ENCODE peak calls at places on chromosomes 1 and 21, in four cellular contexts. R, M, H and Y are unnamed samples.

GRCh38 chr1:206445861-206446495 is 24.3 kb upstream of the IKBKE start:
- DNase-seq in R (no peak), M (no peak), H (no peak), Y (no peak)

GRCh38 chr1:228150458-228151169 is 884 bp downstream of the GJC2 start:
- DNase-seq in R (no peak), M (no peak), H (peak), Y (no peak)

GRCh38 chr1:54290443-54291184 is 90.6 kb downstream of the MRPL37 start:
- DNase-seq in R (no peak), M (peak), H (no peak), Y (no peak)

GRCh38 chr1:53585565-53585964 is 126.4 kb downstream of the DMRTB1 start:
- DNase-seq in R (no peak), M (peak), H (peak), Y (no peak)

GRCh38 chr1:8094481-8095241 is 68.6 kb upstream of the ERRFI1 start:
- DNase-seq in R (no peak), M (no peak), H (no peak), Y (no peak)

GRCh38 chr1:24070821-24071393 is 41.0 kb downstream of the MYOM3 start:
- DNase-seq in R (peak), M (peak), H (peak), Y (peak)

GRCh38 chr1:23282967-23283366 is 61.1 kb downstream of the HNRNPR start:
- DNase-seq in R (no peak), M (no peak), H (no peak), Y (no peak)

GRCh38 chr1:226736908-226737818 is 1.9 kb downstream of the ITPKB start:
- DNase-seq in R (no peak), M (peak), H (peak), Y (peak)

GRCh38 chr1:221327954-221328353 is 413.9 kb downstream of the DUSP10 start:
- DNase-seq in R (no peak), M (no peak), H (no peak), Y (no peak)

GRCh38 chr1:168469690-168470089 is 74.1 kb downstream of the XCL2 start:
- DNase-seq in R (no peak), M (peak), H (peak), Y (no peak)

GRCh38 chr1:95259245-95259644 is 25.2 kb downstream of the RWDD3 start:
- DNase-seq in R (no peak), M (no peak), H (no peak), Y (no peak)

GRCh38 chr1:203996126-203996525 is 76.8 kb upstream of the SOX13 start:
- DNase-seq in R (no peak), M (no peak), H (peak), Y (no peak)

GRCh38 chr1:50774759-50775351 is 185.2 kb downstream of the FAF1 start:
- DNase-seq in R (no peak), M (no peak), H (no peak), Y (no peak)

GRCh38 chr21:26686278-26686677 is 113.2 kb upstream of the CYYR1 start:
- DNase-seq in R (no peak), M (no peak), H (no peak), Y (no peak)

GRCh38 chr1:36322786-36323635 is 434 bp downstream of the EVA1B start:
- DNase-seq in R (no peak), M (peak), H (peak), Y (no peak)

GRCh38 chr1:76948846-76949245 is 81.6 kb downstream of the ST6GALNAC5 start:
- DNase-seq in R (no peak), M (no peak), H (no peak), Y (no peak)

GRCh38 chr1:50271968-50272578 is 151.2 kb downstream of the DMRTA2 start:
- DNase-seq in R (no peak), M (peak), H (no peak), Y (no peak)

GRCh38 chr21:45419162-45419561 is 14.2 kb downstream of the COL18A1 start:
- DNase-seq in R (no peak), M (no peak), H (peak), Y (peak)

GRCh38 chr1:248807067-248807737 is 18.5 kb downstream of the SH3BP5L start:
- DNase-seq in R (no peak), M (peak), H (no peak), Y (peak)

GRCh38 chr1:6600410-6601048 is 2.1 kb downstream of the KLHL21 start:
- DNase-seq in R (no peak), M (no peak), H (no peak), Y (no peak)

GRCh38 chr1:97464305-97464704 is 456.5 kb downstream of the DPYD start:
- DNase-seq in R (no peak), M (no peak), H (no peak), Y (no peak)

GRCh38 chr1:97457446-97458089 is 463.3 kb downstream of the DPYD start:
- DNase-seq in R (no peak), M (no peak), H (no peak), Y (no peak)

GRCh38 chr1:97467445-97467844 is 453.4 kb downstream of the DPYD start:
- DNase-seq in R (no peak), M (no peak), H (no peak), Y (no peak)

DNA sequence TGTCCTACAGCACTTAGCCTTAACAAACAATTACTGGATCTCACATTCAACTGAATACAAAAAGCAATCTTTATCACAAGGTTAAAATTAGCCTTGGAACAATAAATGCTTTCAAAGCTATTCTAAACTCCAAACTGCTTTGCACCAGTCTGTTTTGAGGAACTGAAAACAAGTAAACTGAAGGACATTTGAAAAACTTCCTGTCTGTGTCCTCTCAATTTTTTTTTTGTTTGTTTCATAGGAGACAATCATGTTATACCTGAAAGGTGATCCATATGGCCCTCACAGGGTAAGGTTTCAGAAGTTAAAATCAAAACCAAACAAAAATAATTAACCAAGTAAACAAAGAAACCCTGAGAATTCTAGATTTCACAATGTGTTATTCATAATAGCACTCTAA is 459.1 kb downstream of the DPYD start:
- DNase-seq in R (no peak), M (no peak), H (no peak), Y (no peak)
- TF ChIP-seq EP300 in R (no peak), M (no peak), H (no peak), Y (no peak)

DNA sequence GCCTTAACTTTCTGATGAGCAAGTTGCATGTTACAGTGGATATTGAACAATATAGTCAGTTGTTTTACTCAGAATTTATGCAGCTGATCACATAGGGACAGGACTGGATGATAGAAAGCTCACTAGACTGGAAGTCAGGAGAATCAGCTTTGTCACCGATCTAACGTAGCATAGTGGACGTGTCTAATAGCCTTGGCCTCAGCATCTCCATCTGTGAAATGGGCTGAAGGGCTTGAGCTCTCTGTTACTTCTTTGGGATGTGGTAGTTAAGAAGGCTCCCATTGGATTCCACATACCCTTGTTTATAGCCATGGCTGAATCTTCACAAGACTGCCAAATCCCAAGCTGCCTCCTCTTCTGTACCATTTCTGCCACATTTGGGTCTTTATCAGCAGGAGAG is 190.6 kb downstream of the GRIK1 start:
- DNase-seq in R (no peak), M (no peak), H (no peak), Y (no peak)
- H3K27ac ChIP-seq in R (no peak), M (no peak), H (no peak), Y (no peak)

DNA sequence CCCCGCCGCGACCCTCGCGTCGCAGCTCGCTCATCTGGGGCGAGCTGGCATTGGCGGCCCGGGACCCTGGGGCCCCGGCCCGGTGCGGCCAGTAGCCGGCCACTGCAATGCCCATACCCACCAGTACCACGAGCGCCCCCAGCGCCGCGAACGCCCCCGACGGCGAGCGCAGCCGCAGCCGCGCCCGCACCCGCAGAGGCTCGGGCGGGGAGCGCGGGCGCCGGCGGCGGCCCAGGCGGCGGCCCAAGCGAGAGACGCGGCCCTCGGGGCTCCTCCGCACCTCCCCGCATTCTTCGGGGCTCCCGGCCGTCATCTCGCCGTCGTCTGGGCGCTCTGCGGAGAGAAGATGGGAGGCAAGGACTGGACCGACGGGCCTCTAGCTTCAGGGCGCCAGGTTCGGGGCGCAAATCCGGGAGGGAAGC is 2.2 kb downstream of the TMEM200B start:
- DNase-seq in R (no peak), M (no peak), H (no peak), Y (no peak)
- H3K4me3 ChIP-seq in R (peak), M (peak), H (peak), Y (peak)

DNA sequence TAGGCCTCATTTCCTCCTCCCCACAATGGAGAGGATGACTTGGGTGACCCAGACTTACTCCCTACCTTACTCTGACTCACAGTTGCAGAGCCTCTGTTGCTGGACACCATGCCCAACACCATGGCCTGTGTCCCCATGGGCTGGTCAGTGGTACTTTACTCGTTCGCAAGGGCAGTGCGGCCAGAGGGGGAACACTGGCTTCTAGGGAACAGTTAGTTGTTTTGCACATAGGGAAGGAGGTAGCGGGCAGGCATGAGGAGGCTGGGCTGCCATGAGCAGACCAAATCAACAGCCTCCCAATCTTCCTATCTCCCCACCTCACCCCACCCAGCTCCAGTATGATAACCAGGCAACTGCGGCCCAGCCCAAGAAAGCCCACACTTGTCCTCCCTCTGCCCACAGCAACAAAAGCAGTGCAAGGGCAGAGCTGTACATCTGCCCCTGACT is 18.8 kb downstream of the TAL1 start:
- DNase-seq in R (no peak), M (no peak), H (peak), Y (no peak)
- TF ChIP-seq EP300 in R (no peak), M (no peak), H (no peak), Y (no peak)

GRCh38 chr1:160169553-160170399 is 18.4 kb downstream of the ATP1A4 start:
- DNase-seq in R (no peak), M (no peak), H (no peak), Y (no peak)
- H3K27ac ChIP-seq in R (no peak), M (no peak), H (no peak), Y (no peak)

GRCh38 chr1:101976161-101976560 is 20.6 kb downstream of the OLFM3 start:
- DNase-seq in R (no peak), M (no peak), H (no peak), Y (no peak)
- H3K4me3 ChIP-seq in R (no peak), M (no peak), H (no peak), Y (no peak)

GRCh38 chr1:109090415-109091195 is at the start of gene TMEM167B:
- DNase-seq in R (peak), M (peak), H (peak), Y (peak)
- TF ChIP-seq EP300 in R (no peak), M (peak), H (peak), Y (no peak)

GRCh38 chr1:156226116-156226538 is 13.3 kb downstream of the PMF1 start:
- DNase-seq in R (no peak), M (no peak), H (no peak), Y (no peak)
- H3K27ac ChIP-seq in R (no peak), M (peak), H (no peak), Y (no peak)

GRCh38 chr1:161730050-161730564 is 8.8 kb downstream of the FCRLB start:
- DNase-seq in R (no peak), M (no peak), H (no peak), Y (peak)

GRCh38 chr1:161725888-161726630 is 4.7 kb downstream of the FCRLB start:
- DNase-seq in R (no peak), M (peak), H (peak), Y (peak)

GRCh38 chr1:161726631-161727342 is 5.4 kb downstream of the FCRLB start:
- DNase-seq in R (peak), M (peak), H (peak), Y (peak)

GRCh38 chr1:161728376-161729226 is 7.3 kb downstream of the FCRLB start:
- DNase-seq in R (no peak), M (no peak), H (no peak), Y (no peak)

DNA sequence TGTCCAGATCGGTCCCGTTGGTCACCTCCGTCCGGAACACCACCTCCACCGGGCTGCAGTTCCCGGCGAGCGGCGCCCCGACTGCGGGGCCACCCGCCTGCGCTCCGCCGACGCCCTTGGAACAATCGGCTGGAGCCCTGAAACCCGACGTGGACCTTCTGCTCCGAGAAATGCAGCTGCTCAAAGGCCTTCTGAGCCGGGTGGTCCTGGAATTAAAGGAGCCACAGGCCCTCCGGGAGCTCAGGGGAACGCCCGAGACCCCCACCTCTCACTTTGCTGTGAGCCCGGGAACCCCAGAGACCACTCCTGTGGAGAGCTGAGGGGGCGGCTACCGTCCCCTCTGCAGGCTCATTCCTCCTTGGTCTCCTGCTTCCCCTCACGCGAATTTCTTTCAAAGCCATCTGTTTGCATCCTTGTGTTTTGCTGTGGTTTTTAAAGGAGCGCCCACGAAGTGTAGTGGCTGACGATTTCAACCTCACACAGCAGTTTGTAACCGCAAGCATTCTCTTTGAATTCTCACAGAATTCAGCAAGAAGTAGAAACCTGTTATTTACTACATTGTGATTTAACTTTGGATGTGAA is 6.1 kb downstream of the FCRLB start:
- DNase-seq in R (no peak), M (no peak), H (no peak), Y (no peak)
- H3K4me3 ChIP-seq in R (peak), M (peak), H (peak), Y (peak)